ENCODE peak calls at places on chromosomes 3 and 15, in four cellular contexts. I is tibial artery, Y is psoas muscle, X is PC-3. L is an unnamed sample. For H3K4me1 and H3K9me3, the result is how much of the 10 kb centered on the place peaks cover.

GRCh38 chr15:99109555-99110021 is 4.7 kb downstream of the SYNM start:
- DNase-seq in X (no peak), I (no peak), Y (no peak), L (peak)

GRCh38 chr15:78727561-78727960 is 83.7 kb downstream of the ADAMTS7 start:
- DNase-seq in X (no peak), Y (no peak), I (no peak), L (no peak)

GRCh38 chr3:124248471-124249028 is 256.6 kb upstream of the ROPN1 start:
- DNase-seq in Y (peak), X (peak), I (peak), L (peak)

GRCh38 chr15:66938114-66938830 is 127.1 kb upstream of the SMAD3 start:
- DNase-seq in X (no peak), Y (no peak), I (peak), L (no peak)

GRCh38 chr15:67897646-67898045 is 57.8 kb upstream of the RNU6-1 start:
- DNase-seq in X (no peak), Y (no peak), I (no peak), L (no peak)

GRCh38 chr15:73291441-73291840 is 77.3 kb downstream of the HCN4 start:
- DNase-seq in Y (no peak), I (no peak), X (no peak), L (no peak)

GRCh38 chr3:77039606-77040553 is at the start of gene ROBO2:
- DNase-seq in X (no peak), I (peak), Y (peak), L (peak)

GRCh38 chr3:149806171-149806778 is 6.7 kb upstream of the RNF13 start:
- DNase-seq in Y (no peak), X (no peak), I (no peak), L (no peak)

GRCh38 chr15:80093854-80094418 is 34.5 kb downstream of the ZFAND6 start:
- DNase-seq in X (peak), I (peak), Y (peak), L (no peak)

GRCh38 chr3:8458711-8459110 is 42.9 kb upstream of the LMCD1 start:
- DNase-seq in Y (no peak), I (peak), X (no peak), L (no peak)

GRCh38 chr3:47910777-47911440 is 105.3 kb downstream of the MAP4 start:
- DNase-seq in Y (no peak), X (peak), I (no peak), L (no peak)

GRCh38 chr15:100147828-100148227 is 193.9 kb downstream of the ADAMTS17 start:
- DNase-seq in X (no peak), Y (no peak), I (no peak), L (no peak)
- H3K4me3 ChIP-seq in X (no peak), Y (no peak), I (no peak), L (no peak)

GRCh38 chr3:154932633-154933032 is 147.5 kb upstream of the MME start:
- DNase-seq in X (no peak), I (no peak), Y (no peak), L (no peak)

GRCh38 chr3:154931484-154931883 is 148.6 kb upstream of the MME start:
- DNase-seq in Y (no peak), I (no peak), X (no peak), L (no peak)

GRCh38 chr3:154936196-154936595 is 143.9 kb upstream of the MME start:
- DNase-seq in I (no peak), Y (no peak), X (no peak), L (no peak)

GRCh38 chr3:154933581-154933980 is 146.5 kb upstream of the MME start:
- DNase-seq in Y (no peak), X (no peak), I (no peak), L (no peak)
- H3K4me1 ChIP-seq in Y (under half), X (under half), I (under half), L (under half)

DNA sequence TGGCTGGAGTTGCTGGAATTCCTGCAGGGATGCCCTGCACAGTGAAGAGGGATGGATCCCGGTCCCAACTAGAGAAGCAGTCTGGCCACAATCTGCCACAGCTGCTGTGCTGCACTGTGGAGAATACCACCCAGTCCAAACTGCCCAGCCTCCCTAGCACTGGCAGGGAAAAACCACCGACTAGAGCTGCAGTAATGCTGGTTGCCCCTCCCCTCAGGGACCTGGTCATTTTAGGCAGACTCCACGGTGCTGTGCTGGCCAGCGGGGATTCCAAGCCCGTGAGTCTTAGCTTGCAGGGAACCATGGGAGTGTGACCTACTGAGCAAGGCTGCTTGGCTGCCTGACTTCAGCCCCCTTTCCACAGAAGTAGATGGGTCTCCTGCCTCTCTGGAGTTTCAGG is 478.0 kb upstream of the ATP11B start:
- DNase-seq in I (no peak), Y (no peak), X (no peak), L (peak)
- H3K9me3 ChIP-seq in I (under half), Y (under half), X (under half), L (under half)

GRCh38 chr3:174529298-174529697 is 329.8 kb upstream of the NAALADL2 start:
- DNase-seq in X (no peak), Y (no peak), I (no peak), L (no peak)

DNA sequence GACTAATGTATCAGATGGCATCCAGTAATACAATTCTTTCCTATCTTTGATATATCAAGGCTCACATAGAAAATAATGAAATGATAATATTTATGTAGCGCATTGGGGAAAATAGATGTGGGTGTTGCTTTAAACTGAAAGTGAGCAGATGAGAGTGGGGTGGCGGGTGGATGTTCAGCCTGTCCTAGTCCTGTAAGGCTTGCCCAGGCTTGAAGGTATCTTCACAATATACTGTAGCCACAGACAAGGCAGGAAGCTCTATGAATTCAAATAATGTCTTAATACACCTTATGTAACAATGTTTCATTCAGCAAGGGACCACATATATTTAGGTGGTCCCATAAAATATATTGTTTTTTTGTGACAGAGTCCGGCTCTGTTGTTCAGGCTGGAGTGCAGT is 334.9 kb upstream of the NAALADL2 start:
- DNase-seq in X (no peak), Y (no peak), I (no peak), L (no peak)
- H3K4me3 ChIP-seq in X (no peak), Y (no peak), I (no peak), L (no peak)

GRCh38 chr3:10419637-10420232 is 85.7 kb downstream of the ATP2B2 start:
- DNase-seq in I (no peak), X (peak), Y (no peak), L (no peak)

GRCh38 chr3:10423171-10423882 is 82.1 kb downstream of the ATP2B2 start:
- DNase-seq in Y (no peak), X (no peak), I (no peak), L (no peak)

GRCh38 chr3:10420745-10421475 is 84.5 kb downstream of the ATP2B2 start:
- DNase-seq in I (no peak), X (no peak), Y (no peak), L (no peak)

GRCh38 chr3:10417849-10418248 is 87.5 kb downstream of the ATP2B2 start:
- DNase-seq in X (peak), I (no peak), Y (no peak), L (no peak)

DNA sequence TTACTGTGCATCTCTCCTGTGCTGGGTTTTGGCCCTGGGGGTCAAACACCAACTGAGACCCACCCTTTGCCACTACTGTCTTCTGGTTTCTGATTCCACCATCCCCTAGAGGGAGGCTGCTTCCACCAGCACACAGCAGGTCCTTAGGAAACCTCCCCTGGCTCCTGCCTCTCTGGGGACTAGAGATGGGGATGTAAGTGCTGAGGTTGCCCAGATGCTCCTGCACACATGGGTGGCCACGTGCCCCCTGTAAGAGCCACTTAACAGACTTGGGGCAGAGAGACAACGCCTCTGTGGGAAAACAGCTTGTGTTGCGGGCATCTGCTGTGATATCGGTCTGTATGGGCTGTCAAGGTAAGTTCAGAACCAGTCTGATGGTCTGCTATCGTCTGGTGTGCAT is 83.4 kb downstream of the ATP2B2 start:
- DNase-seq in I (no peak), X (no peak), Y (no peak), L (no peak)
- H3K4me1 ChIP-seq in I (under half), X (under half), Y (under half), L (under half)

GRCh38 chr15:98057453-98057852 is 97.0 kb downstream of the ARRDC4 start:
- DNase-seq in Y (no peak), X (no peak), I (no peak), L (no peak)
- H3K9me3 ChIP-seq in Y (under half), X (under half), I (under half), L (under half)

GRCh38 chr3:11605398-11605797 is 38.3 kb downstream of the VGLL4 start:
- DNase-seq in X (no peak), I (no peak), Y (no peak), L (no peak)

GRCh38 chr3:11602886-11603285 is 40.8 kb downstream of the VGLL4 start:
- DNase-seq in I (no peak), X (no peak), Y (no peak), L (no peak)

GRCh38 chr3:11603628-11604027 is 40.1 kb downstream of the VGLL4 start:
- DNase-seq in I (peak), X (no peak), Y (peak), L (no peak)

GRCh38 chr3:11602441-11602840 is 41.3 kb downstream of the VGLL4 start:
- DNase-seq in X (no peak), Y (no peak), I (no peak), L (no peak)

DNA sequence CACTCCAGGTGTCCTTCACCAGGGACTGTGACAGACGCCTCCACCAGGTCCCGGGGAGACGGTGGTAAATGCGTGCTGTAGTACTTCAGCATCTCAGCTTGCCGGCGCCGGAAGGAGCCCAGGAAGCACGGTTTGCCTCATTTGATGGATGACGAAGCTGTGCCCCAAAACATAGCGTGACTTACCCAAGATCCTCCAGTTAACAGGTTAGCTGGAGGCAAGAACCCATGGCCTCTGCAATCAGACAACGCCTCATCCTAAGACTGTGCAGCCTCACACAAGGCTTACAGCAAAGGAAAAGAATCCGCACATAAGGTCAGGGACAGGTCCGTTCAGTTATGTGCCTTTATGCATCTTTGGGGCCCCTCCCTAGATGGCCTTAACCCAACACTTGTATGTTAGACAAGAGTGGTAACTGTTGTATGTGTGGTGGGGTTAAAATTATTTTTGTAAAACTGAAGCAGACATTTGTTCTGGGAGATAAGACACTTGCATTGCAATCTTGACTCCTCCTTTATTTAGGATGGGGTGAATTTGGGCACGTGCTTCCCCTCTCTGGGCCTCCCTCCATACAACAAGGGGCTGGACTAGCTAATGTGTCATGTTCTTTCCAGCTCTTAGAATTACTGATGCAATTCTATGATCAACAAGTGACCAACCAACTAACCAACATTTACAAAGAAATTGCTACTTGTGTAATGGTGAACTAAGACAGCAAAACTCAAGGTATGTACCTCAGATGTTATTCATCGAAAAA is 39.4 kb downstream of the VGLL4 start:
- DNase-seq in I (no peak), X (no peak), Y (peak), L (no peak)
- H3K4me3 ChIP-seq in I (peak), X (no peak), Y (no peak), L (no peak)

DNA sequence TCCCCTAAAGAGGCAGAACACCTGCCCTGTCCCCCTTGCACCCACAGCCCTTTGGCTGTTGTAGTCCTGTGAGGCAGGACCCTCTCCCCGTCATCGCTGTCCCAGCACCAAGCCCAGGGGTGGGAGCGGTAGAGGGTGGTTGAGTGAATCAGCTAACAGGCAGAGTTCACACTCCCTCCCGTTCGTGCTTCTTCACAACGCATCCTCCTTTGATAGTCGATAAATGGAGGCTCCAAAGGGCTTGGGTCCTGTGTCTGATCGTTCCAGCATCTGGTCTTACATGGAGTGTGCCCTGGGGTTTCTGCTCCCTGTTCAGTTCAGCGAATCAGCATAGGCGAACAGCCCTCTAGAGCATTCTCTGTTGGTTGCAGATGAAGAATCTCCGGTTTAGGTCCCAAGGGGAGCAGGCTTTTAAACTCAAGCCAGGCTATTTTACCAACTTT is 820 bp upstream of the HMCES start:
- DNase-seq in X (no peak), Y (no peak), I (no peak), L (no peak)
- H3K4me1 ChIP-seq in X (under half), Y (under half), I (under half), L (under half)